ENCODE peak calls at places on chromosomes 5 and 9, in four cellular contexts. One of them, this sample, is unnamed.

GRCh38 chr5:179137643-179138567 is 77.7 kb downstream of the ZNF354C start:
- DNase-seq in GM12891: no peak
- DNase-seq in K562: no peak
- DNase-seq in GM12878: no peak
- DNase-seq in this sample: no peak

GRCh38 chr5:43010956-43011355 is 29.2 kb downstream of the ANXA2R start:
- DNase-seq in GM12891: no peak
- DNase-seq in K562: no peak
- DNase-seq in GM12878: no peak
- DNase-seq in this sample: no peak

GRCh38 chr5:6572825-6573380 is 59.9 kb downstream of the NSUN2 start:
- DNase-seq in GM12891: no peak
- DNase-seq in K562: no peak
- DNase-seq in GM12878: no peak
- DNase-seq in this sample: no peak

GRCh38 chr9:757246-757881 is 84.1 kb upstream of the DMRT1 start:
- DNase-seq in GM12891: no peak
- DNase-seq in K562: peak
- DNase-seq in GM12878: no peak
- DNase-seq in this sample: peak

GRCh38 chr9:114303977-114304376 is 18.9 kb upstream of the ORM1 start:
- DNase-seq in GM12891: no peak
- DNase-seq in K562: no peak
- DNase-seq in GM12878: no peak
- DNase-seq in this sample: no peak

GRCh38 chr5:96893342-96893741 is 17.0 kb downstream of the ERAP2 start:
- DNase-seq in GM12891: no peak
- DNase-seq in K562: no peak
- DNase-seq in GM12878: no peak
- DNase-seq in this sample: no peak

GRCh38 chr5:39618391-39618790 is 193.6 kb upstream of the DAB2 start:
- DNase-seq in GM12891: no peak
- DNase-seq in K562: no peak
- DNase-seq in GM12878: no peak
- DNase-seq in this sample: no peak

GRCh38 chr9:16627967-16628366 is 242.5 kb downstream of the BNC2 start:
- DNase-seq in GM12891: no peak
- DNase-seq in K562: no peak
- DNase-seq in GM12878: no peak
- DNase-seq in this sample: no peak

GRCh38 chr5:17317499-17317898 is 100.1 kb downstream of the BASP1 start:
- DNase-seq in GM12891: no peak
- DNase-seq in K562: no peak
- DNase-seq in GM12878: peak
- DNase-seq in this sample: peak

GRCh38 chr5:14062178-14062577 is 81.0 kb upstream of the TRIO start:
- DNase-seq in GM12891: no peak
- DNase-seq in K562: no peak
- DNase-seq in GM12878: no peak
- DNase-seq in this sample: no peak

GRCh38 chr5:140249536-140249935 is 53.4 kb downstream of the PFDN1 start:
- DNase-seq in GM12891: no peak
- DNase-seq in K562: no peak
- DNase-seq in GM12878: no peak
- DNase-seq in this sample: no peak

GRCh38 chr9:13448482-13448881 is 169.0 kb upstream of the MPDZ start:
- DNase-seq in GM12891: no peak
- DNase-seq in K562: no peak
- DNase-seq in GM12878: no peak
- DNase-seq in this sample: no peak

GRCh38 chr5:932151-932627 is 39.5 kb downstream of the TRIP13 start:
- DNase-seq in GM12891: no peak
- DNase-seq in K562: no peak
- DNase-seq in GM12878: no peak
- DNase-seq in this sample: no peak

GRCh38 chr9:97981828-97982164 is 1.3 kb upstream of the ANP32B start:
- DNase-seq in GM12891: no peak
- DNase-seq in K562: no peak
- DNase-seq in GM12878: no peak
- DNase-seq in this sample: no peak

GRCh38 chr5:56264417-56265025 is 31.4 kb upstream of the ANKRD55 start:
- DNase-seq in GM12891: no peak
- DNase-seq in K562: peak
- DNase-seq in GM12878: no peak
- DNase-seq in this sample: peak

GRCh38 chr5:67014191-67014590 is 182.4 kb downstream of the CD180 start:
- DNase-seq in GM12891: no peak
- DNase-seq in K562: no peak
- DNase-seq in GM12878: no peak
- DNase-seq in this sample: no peak

GRCh38 chr5:150674376-150674821 is 13.3 kb downstream of the MYOZ3 start:
- DNase-seq in GM12891: no peak
- DNase-seq in K562: no peak
- DNase-seq in GM12878: no peak
- DNase-seq in this sample: no peak

GRCh38 chr9:71037521-71037920 is 83.9 kb downstream of the TRPM3 start:
- DNase-seq in GM12891: no peak
- DNase-seq in K562: no peak
- DNase-seq in GM12878: no peak
- DNase-seq in this sample: no peak

GRCh38 chr9:116501871-116502270 is 185.2 kb upstream of the TRIM32 start:
- DNase-seq in GM12891: no peak
- DNase-seq in K562: no peak
- DNase-seq in GM12878: no peak
- DNase-seq in this sample: no peak

GRCh38 chr9:116497081-116497480 is 190.0 kb upstream of the TRIM32 start:
- DNase-seq in GM12891: no peak
- DNase-seq in K562: no peak
- DNase-seq in GM12878: no peak
- DNase-seq in this sample: no peak

GRCh38 chr9:116502746-116503145 is 184.4 kb upstream of the TRIM32 start:
- DNase-seq in GM12891: no peak
- DNase-seq in K562: no peak
- DNase-seq in GM12878: no peak
- DNase-seq in this sample: no peak

GRCh38 chr9:116499434-116499833 is 187.7 kb upstream of the TRIM32 start:
- DNase-seq in GM12891: no peak
- DNase-seq in K562: no peak
- DNase-seq in GM12878: no peak
- DNase-seq in this sample: no peak

GRCh38 chr9:116499986-116500871 is 186.9 kb upstream of the TRIM32 start:
- DNase-seq in GM12891: no peak
- DNase-seq in K562: peak
- DNase-seq in GM12878: no peak
- DNase-seq in this sample: no peak
- TF ChIP-seq SPI1 in GM12891: no peak
- TF ChIP-seq SPI1 in K562: no peak
- TF ChIP-seq SPI1 in GM12878: no peak
- TF ChIP-seq SPI1 in this sample: no peak

GRCh38 chr5:109191153-109191558 is 218.6 kb downstream of the PJA2 start:
- DNase-seq in GM12891: no peak
- DNase-seq in K562: peak
- DNase-seq in GM12878: no peak
- DNase-seq in this sample: no peak
- TF ChIP-seq SPI1 in GM12891: no peak
- TF ChIP-seq SPI1 in K562: no peak
- TF ChIP-seq SPI1 in GM12878: no peak
- TF ChIP-seq SPI1 in this sample: no peak

GRCh38 chr9:136886610-136887597 is 588 bp downstream of the TRAF2 start:
- DNase-seq in GM12891: peak
- DNase-seq in K562: peak
- DNase-seq in GM12878: no peak
- DNase-seq in this sample: no peak
- TF ChIP-seq SPI1 in GM12891: no peak
- TF ChIP-seq SPI1 in K562: no peak
- TF ChIP-seq SPI1 in GM12878: no peak
- TF ChIP-seq SPI1 in this sample: no peak

DNA sequence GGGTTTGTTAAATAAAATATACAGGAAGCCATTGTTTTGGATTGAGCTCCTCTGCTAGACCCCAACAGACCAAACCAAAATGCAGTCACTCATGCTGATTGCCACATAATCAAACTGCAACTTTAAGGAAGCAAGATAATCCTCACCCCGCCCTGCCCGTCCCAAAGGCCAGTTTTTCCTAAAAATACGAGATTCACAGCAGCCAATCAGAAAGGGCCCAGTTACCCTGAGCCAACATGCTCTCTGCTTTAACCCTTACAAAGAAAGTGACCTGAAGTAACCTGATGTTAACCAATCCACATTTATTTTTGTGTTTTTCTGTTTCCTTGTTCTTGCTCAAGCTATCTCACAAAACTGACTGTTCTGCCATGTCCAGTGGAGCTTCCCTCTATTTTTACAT is 21.5 kb upstream of the RNF20 start:
- DNase-seq in GM12891: no peak
- DNase-seq in K562: no peak
- DNase-seq in GM12878: no peak
- DNase-seq in this sample: no peak
- TF ChIP-seq SPI1 in GM12891: no peak
- TF ChIP-seq SPI1 in K562: no peak
- TF ChIP-seq SPI1 in GM12878: no peak
- TF ChIP-seq SPI1 in this sample: no peak

GRCh38 chr9:31808770-31809169 is 575.7 kb upstream of the ACO1 start:
- DNase-seq in GM12891: no peak
- DNase-seq in K562: no peak
- DNase-seq in GM12878: no peak
- DNase-seq in this sample: no peak

DNA sequence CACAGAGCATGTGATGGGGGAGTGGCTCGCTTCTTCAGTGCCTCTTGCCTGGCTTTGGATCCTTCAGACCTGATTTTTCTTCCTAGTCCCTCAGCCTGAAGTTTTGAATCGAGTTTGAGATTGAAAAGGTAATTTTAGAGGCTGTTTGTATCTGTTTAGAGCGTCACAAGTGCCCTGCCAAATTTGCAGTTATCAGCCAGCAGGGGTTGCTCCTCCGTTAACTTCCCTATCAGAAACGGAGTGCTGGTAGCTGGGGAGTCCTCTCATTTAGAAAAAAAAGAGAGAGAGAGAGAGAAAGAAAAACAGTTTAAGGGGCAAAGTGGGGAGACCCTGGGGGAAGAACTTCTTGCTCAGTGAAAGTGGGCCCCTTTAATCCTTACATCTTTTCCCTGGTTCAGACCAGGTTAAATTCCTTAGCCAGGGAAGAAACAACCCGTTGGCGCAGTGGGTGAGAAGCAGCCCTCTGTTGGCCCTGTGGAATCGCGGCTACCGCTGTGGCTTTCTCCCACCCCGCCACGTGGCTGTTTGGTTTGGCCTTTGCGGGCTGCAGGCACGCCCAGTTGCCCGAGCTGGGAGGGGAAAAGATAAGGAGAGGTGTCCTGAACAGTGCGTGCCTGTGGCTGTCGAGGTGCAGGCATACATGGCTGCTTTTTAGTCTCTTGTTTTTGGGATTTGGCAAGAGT is 576.7 kb upstream of the ACO1 start:
- DNase-seq in GM12891: no peak
- DNase-seq in K562: peak
- DNase-seq in GM12878: no peak
- DNase-seq in this sample: no peak
- TF ChIP-seq SPI1 in GM12891: no peak
- TF ChIP-seq SPI1 in K562: no peak
- TF ChIP-seq SPI1 in GM12878: no peak
- TF ChIP-seq SPI1 in this sample: no peak